ENCODE peak calls at places on chromosomes 3 and 15, in six cellular contexts. One of them, this sample, is unnamed.

GRCh38 chr3:8445861-8446260 is 55.8 kb upstream of the LMCD1 start:
- DNase-seq in H1: no peak
- DNase-seq in epithelial cell of esophagus: peak
- DNase-seq in endothelial cell: no peak
- DNase-seq in sigmoid colon: no peak
- DNase-seq in foreskin fibroblast: peak
- DNase-seq in this sample: no peak

GRCh38 chr15:89330119-89330518 is 4.5 kb downstream of the POLG start:
- DNase-seq in epithelial cell of esophagus: no peak
- DNase-seq in endothelial cell: no peak
- DNase-seq in sigmoid colon: no peak
- DNase-seq in H1: no peak
- DNase-seq in foreskin fibroblast: no peak
- DNase-seq in this sample: no peak

GRCh38 chr15:55873024-55873745 is 120.2 kb downstream of the NEDD4 start:
- DNase-seq in sigmoid colon: no peak
- DNase-seq in epithelial cell of esophagus: no peak
- DNase-seq in endothelial cell: no peak
- DNase-seq in H1: no peak
- DNase-seq in foreskin fibroblast: no peak
- DNase-seq in this sample: no peak

GRCh38 chr3:33758278-33758677 is 40.2 kb upstream of the PDCD6IP start:
- DNase-seq in H1: no peak
- DNase-seq in sigmoid colon: no peak
- DNase-seq in epithelial cell of esophagus: peak
- DNase-seq in foreskin fibroblast: no peak
- DNase-seq in endothelial cell: no peak
- DNase-seq in this sample: no peak

GRCh38 chr15:100919481-100920405 is 586 bp downstream of the LRRK1 start:
- DNase-seq in foreskin fibroblast: peak
- DNase-seq in endothelial cell: peak
- DNase-seq in sigmoid colon: no peak
- DNase-seq in H1: peak
- DNase-seq in epithelial cell of esophagus: peak
- DNase-seq in this sample: peak

GRCh38 chr3:94336076-94336741 is 273.3 kb downstream of the NSUN3 start:
- DNase-seq in foreskin fibroblast: peak
- DNase-seq in endothelial cell: peak
- DNase-seq in epithelial cell of esophagus: peak
- DNase-seq in H1: no peak
- DNase-seq in sigmoid colon: no peak
- DNase-seq in this sample: no peak

GRCh38 chr3:12224181-12225147 is 64.4 kb upstream of the PPARG start:
- DNase-seq in sigmoid colon: no peak
- DNase-seq in endothelial cell: no peak
- DNase-seq in epithelial cell of esophagus: peak
- DNase-seq in H1: no peak
- DNase-seq in foreskin fibroblast: peak
- DNase-seq in this sample: no peak

GRCh38 chr15:52163321-52164190 is 27.6 kb downstream of the GNB5 start:
- DNase-seq in sigmoid colon: no peak
- DNase-seq in epithelial cell of esophagus: no peak
- DNase-seq in endothelial cell: peak
- DNase-seq in foreskin fibroblast: no peak
- DNase-seq in H1: peak
- DNase-seq in this sample: peak

GRCh38 chr3:114496021-114496434 is 202.2 kb downstream of the TIGIT start:
- DNase-seq in sigmoid colon: no peak
- DNase-seq in H1: no peak
- DNase-seq in endothelial cell: no peak
- DNase-seq in epithelial cell of esophagus: peak
- DNase-seq in foreskin fibroblast: peak
- DNase-seq in this sample: no peak

GRCh38 chr3:174495928-174496327 is 363.2 kb upstream of the NAALADL2 start:
- DNase-seq in foreskin fibroblast: no peak
- DNase-seq in epithelial cell of esophagus: no peak
- DNase-seq in H1: no peak
- DNase-seq in sigmoid colon: no peak
- DNase-seq in endothelial cell: no peak
- DNase-seq in this sample: no peak

GRCh38 chr15:50907866-50908208 is 646 bp upstream of the AP4E1 start:
- DNase-seq in sigmoid colon: no peak
- DNase-seq in endothelial cell: peak
- DNase-seq in H1: no peak
- DNase-seq in epithelial cell of esophagus: peak
- DNase-seq in foreskin fibroblast: peak
- DNase-seq in this sample: no peak

DNA sequence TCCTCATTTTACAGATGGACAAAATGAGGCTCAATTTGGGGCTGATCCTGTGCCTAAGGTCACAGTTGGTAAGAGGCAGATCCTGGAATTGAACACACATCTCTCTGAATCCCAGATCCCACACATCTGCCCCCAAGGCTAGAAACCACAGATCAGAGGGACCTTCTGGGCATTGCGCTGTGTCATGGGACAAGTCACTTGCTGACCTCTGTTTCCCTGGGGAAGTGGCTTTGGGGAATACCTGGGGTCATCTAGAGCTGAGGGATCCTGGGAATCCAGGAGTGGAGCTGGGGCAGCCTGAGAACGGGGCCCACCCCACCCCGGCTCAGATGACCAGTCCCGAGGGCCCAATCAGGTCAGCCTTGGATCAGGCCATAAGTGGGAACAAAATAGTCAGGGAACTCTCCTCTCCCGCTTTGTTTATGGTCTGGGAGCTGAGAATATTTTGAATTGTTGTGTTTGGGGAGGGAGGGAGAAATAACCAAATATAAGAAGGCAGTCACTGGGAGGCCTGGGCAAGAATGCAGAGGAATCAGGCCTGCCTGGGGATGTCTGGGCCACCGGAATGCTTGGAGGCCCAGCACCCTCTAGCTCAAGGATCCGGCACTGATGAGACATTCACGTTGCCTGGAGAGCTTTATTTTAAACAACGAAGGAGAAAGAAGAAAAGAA is 8.8 kb upstream of the SLC6A6 start:
- DNase-seq in sigmoid colon: no peak
- DNase-seq in H1: no peak
- DNase-seq in epithelial cell of esophagus: no peak
- DNase-seq in foreskin fibroblast: no peak
- DNase-seq in endothelial cell: no peak
- DNase-seq in this sample: peak
- TF ChIP-seq CTCF in sigmoid colon: no peak
- TF ChIP-seq CTCF in H1: no peak
- TF ChIP-seq CTCF in epithelial cell of esophagus: no peak
- TF ChIP-seq CTCF in foreskin fibroblast: no peak
- TF ChIP-seq CTCF in endothelial cell: no peak
- TF ChIP-seq CTCF in this sample: no peak

GRCh38 chr3:138174421-138175122 is at the start of gene DBR1:
- DNase-seq in sigmoid colon: peak
- DNase-seq in foreskin fibroblast: peak
- DNase-seq in endothelial cell: peak
- DNase-seq in epithelial cell of esophagus: peak
- DNase-seq in H1: peak
- DNase-seq in this sample: peak
- TF ChIP-seq CTCF in sigmoid colon: no peak
- TF ChIP-seq CTCF in foreskin fibroblast: no peak
- TF ChIP-seq CTCF in endothelial cell: no peak
- TF ChIP-seq CTCF in epithelial cell of esophagus: no peak
- TF ChIP-seq CTCF in H1: no peak
- TF ChIP-seq CTCF in this sample: no peak

GRCh38 chr3:66411436-66411835 is 89.4 kb downstream of the LRIG1 start:
- DNase-seq in epithelial cell of esophagus: no peak
- DNase-seq in foreskin fibroblast: no peak
- DNase-seq in sigmoid colon: peak
- DNase-seq in endothelial cell: no peak
- DNase-seq in H1: no peak
- DNase-seq in this sample: no peak

GRCh38 chr3:66412176-66412887 is 88.5 kb downstream of the LRIG1 start:
- DNase-seq in epithelial cell of esophagus: no peak
- DNase-seq in H1: no peak
- DNase-seq in sigmoid colon: peak
- DNase-seq in endothelial cell: no peak
- DNase-seq in foreskin fibroblast: no peak
- DNase-seq in this sample: no peak

GRCh38 chr3:66414846-66415245 is 86.0 kb downstream of the LRIG1 start:
- DNase-seq in foreskin fibroblast: no peak
- DNase-seq in sigmoid colon: no peak
- DNase-seq in H1: no peak
- DNase-seq in endothelial cell: no peak
- DNase-seq in epithelial cell of esophagus: no peak
- DNase-seq in this sample: no peak

GRCh38 chr3:66410976-66411375 is 89.8 kb downstream of the LRIG1 start:
- DNase-seq in H1: no peak
- DNase-seq in sigmoid colon: peak
- DNase-seq in endothelial cell: no peak
- DNase-seq in foreskin fibroblast: no peak
- DNase-seq in epithelial cell of esophagus: no peak
- DNase-seq in this sample: no peak

GRCh38 chr3:66413151-66413751 is 87.6 kb downstream of the LRIG1 start:
- DNase-seq in endothelial cell: no peak
- DNase-seq in foreskin fibroblast: peak
- DNase-seq in sigmoid colon: no peak
- DNase-seq in epithelial cell of esophagus: peak
- DNase-seq in H1: no peak
- DNase-seq in this sample: no peak
- TF ChIP-seq CTCF in endothelial cell: no peak
- TF ChIP-seq CTCF in foreskin fibroblast: no peak
- TF ChIP-seq CTCF in sigmoid colon: no peak
- TF ChIP-seq CTCF in epithelial cell of esophagus: no peak
- TF ChIP-seq CTCF in H1: no peak
- TF ChIP-seq CTCF in this sample: no peak

GRCh38 chr3:193640165-193640706 is 47.2 kb downstream of the OPA1 start:
- DNase-seq in foreskin fibroblast: no peak
- DNase-seq in endothelial cell: no peak
- DNase-seq in sigmoid colon: no peak
- DNase-seq in epithelial cell of esophagus: no peak
- DNase-seq in H1: no peak
- DNase-seq in this sample: no peak

GRCh38 chr3:193638833-193639232 is 45.8 kb downstream of the OPA1 start:
- DNase-seq in sigmoid colon: no peak
- DNase-seq in H1: no peak
- DNase-seq in foreskin fibroblast: no peak
- DNase-seq in epithelial cell of esophagus: no peak
- DNase-seq in endothelial cell: no peak
- DNase-seq in this sample: no peak

GRCh38 chr3:193640728-193641127 is 47.7 kb downstream of the OPA1 start:
- DNase-seq in endothelial cell: no peak
- DNase-seq in H1: no peak
- DNase-seq in foreskin fibroblast: peak
- DNase-seq in sigmoid colon: no peak
- DNase-seq in epithelial cell of esophagus: no peak
- DNase-seq in this sample: no peak

GRCh38 chr3:193641376-193641775 is 48.4 kb downstream of the OPA1 start:
- DNase-seq in H1: no peak
- DNase-seq in sigmoid colon: no peak
- DNase-seq in epithelial cell of esophagus: no peak
- DNase-seq in endothelial cell: no peak
- DNase-seq in foreskin fibroblast: no peak
- DNase-seq in this sample: no peak

GRCh38 chr3:193637831-193638230 is 44.8 kb downstream of the OPA1 start:
- DNase-seq in sigmoid colon: no peak
- DNase-seq in epithelial cell of esophagus: peak
- DNase-seq in H1: no peak
- DNase-seq in endothelial cell: no peak
- DNase-seq in foreskin fibroblast: no peak
- DNase-seq in this sample: no peak
- TF ChIP-seq CTCF in sigmoid colon: no peak
- TF ChIP-seq CTCF in epithelial cell of esophagus: no peak
- TF ChIP-seq CTCF in H1: no peak
- TF ChIP-seq CTCF in endothelial cell: no peak
- TF ChIP-seq CTCF in foreskin fibroblast: no peak
- TF ChIP-seq CTCF in this sample: no peak

DNA sequence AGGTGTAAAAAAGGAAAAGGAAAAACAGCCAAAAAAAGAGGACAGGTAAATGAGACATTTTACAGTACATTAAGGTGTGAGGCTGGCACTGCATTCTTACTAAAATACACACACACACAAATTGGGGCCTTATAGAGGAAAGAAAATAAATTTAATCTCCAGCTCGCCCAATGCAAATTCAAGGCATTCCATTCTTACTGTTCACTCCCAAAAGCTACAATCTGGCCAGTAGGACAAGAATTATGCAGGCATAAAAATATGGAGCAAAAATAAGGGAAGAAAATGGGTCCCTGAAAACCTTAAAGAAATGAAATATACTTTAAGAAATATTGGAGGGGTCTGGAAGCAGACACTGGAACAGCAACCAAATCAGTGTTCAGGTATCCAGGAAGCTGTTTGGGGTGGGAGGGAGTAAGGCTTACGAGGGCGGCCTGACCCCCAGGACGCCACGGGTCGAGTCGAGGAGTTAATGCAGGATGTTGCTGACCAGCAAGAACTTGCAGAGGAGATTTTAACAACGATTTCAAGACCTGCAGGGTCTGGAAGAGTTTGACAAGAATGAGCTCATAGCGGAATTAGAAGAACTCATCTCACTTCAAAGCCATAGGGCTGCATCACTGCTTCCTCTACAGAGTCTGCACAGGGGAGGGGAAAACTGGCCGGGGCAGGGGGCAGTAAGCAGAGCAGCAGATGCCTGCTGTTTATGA is 245.5 kb downstream of the TBL1XR1 start:
- DNase-seq in sigmoid colon: no peak
- DNase-seq in foreskin fibroblast: no peak
- DNase-seq in epithelial cell of esophagus: no peak
- DNase-seq in H1: no peak
- DNase-seq in endothelial cell: no peak
- DNase-seq in this sample: no peak
- TF ChIP-seq CTCF in sigmoid colon: no peak
- TF ChIP-seq CTCF in foreskin fibroblast: no peak
- TF ChIP-seq CTCF in epithelial cell of esophagus: no peak
- TF ChIP-seq CTCF in H1: no peak
- TF ChIP-seq CTCF in endothelial cell: no peak
- TF ChIP-seq CTCF in this sample: no peak

DNA sequence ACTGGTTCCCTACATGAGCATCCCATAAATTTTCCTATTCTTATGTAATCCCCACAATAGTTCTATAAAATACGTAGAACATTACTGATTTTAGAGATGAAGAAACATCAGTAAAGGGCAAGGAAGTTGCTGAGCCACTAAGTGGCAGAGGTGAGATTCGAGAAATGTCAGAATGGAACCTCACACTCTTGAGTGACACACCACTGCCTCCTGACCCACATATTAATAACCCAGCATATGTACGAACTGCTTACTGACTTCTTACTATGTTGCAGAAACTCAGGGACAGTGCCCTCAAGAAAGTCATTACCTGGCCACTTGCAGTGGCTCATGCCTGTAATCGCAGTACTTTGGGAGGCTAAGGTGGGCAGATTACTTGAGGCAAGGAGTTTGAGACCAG is 1022.4 kb downstream of the FHIT start:
- DNase-seq in epithelial cell of esophagus: no peak
- DNase-seq in sigmoid colon: no peak
- DNase-seq in foreskin fibroblast: no peak
- DNase-seq in endothelial cell: no peak
- DNase-seq in H1: no peak
- DNase-seq in this sample: no peak
- TF ChIP-seq CTCF in epithelial cell of esophagus: no peak
- TF ChIP-seq CTCF in sigmoid colon: no peak
- TF ChIP-seq CTCF in foreskin fibroblast: no peak
- TF ChIP-seq CTCF in endothelial cell: no peak
- TF ChIP-seq CTCF in H1: no peak
- TF ChIP-seq CTCF in this sample: no peak